ENCODE peak calls at places on chromosomes 3 and 15, in ten cellular contexts. Q is nephron progenitor cell; C is transverse colon; P is fibroblast of pulmonary artery; O is endothelial cell; L is breast epithelium; F is osteoblast; D is hepatocyte; G is CD8-positive, alpha-beta T cell; A is left lung. B is an unnamed sample.

GRCh38 chr3:56890448-56891083 is 88.8 kb upstream of the ARHGEF3 start:
- DNase-seq in Q (no peak), O (no peak), C (no peak), G (no peak), F (no peak), A (no peak), D (no peak), P (no peak), L (no peak), B (no peak)

GRCh38 chr3:142608615-142609014 is 12.4 kb downstream of the PLS1 start:
- DNase-seq in O (no peak), L (no peak), Q (no peak), F (no peak), C (no peak), D (no peak), G (no peak), A (no peak), P (no peak), B (no peak)

GRCh38 chr3:127383656-127384179 is 95.9 kb upstream of the PRR20G start:
- DNase-seq in C (no peak), L (no peak), F (no peak), Q (no peak), O (no peak), G (no peak), P (no peak), D (no peak), A (no peak), B (no peak)

GRCh38 chr15:39874890-39875549 is 45.0 kb downstream of the GPR176 start:
- DNase-seq in F (no peak), C (peak; percentile 35), Q (peak; percentile 7), D (peak; percentile 38), L (no peak), P (peak; percentile 72), G (no peak), A (no peak), O (peak; percentile 33), B (peak; percentile 10)

GRCh38 chr15:42060477-42060763 is 33.9 kb downstream of the PLA2G4D start:
- DNase-seq in Q (no peak), P (no peak), F (peak; percentile 29), O (no peak), C (no peak), D (no peak), L (no peak), G (no peak), A (no peak), B (no peak)

GRCh38 chr15:68298882-68299381 is 21.4 kb downstream of the FEM1B start:
- DNase-seq in P (no peak), D (no peak), A (no peak), C (no peak), F (peak; percentile 50), G (peak; percentile 12), O (no peak), L (no peak), Q (no peak), B (no peak)

GRCh38 chr3:43246956-43247355 is 39.4 kb upstream of the SNRK start:
- DNase-seq in F (no peak), O (peak; percentile 60), D (no peak), A (no peak), C (peak; percentile 10), P (peak; percentile 83), Q (no peak), L (no peak), G (no peak), B (no peak)

GRCh38 chr3:142817897-142818296 is 71.0 kb downstream of the PCOLCE2 start:
- DNase-seq in Q (no peak), C (no peak), P (no peak), D (no peak), F (no peak), G (no peak), L (no peak), O (no peak), A (no peak), B (no peak)

GRCh38 chr15:90338483-90338980 is 13.6 kb upstream of the ZNF774 start:
- DNase-seq in P (no peak), D (no peak), O (no peak), G (no peak), Q (no peak), F (no peak), L (no peak), A (no peak), C (no peak), B (no peak)

GRCh38 chr3:157087398-157088132 is 72.4 kb downstream of the CCNL1 start:
- DNase-seq in D (no peak), C (no peak), F (no peak), A (no peak), P (peak; percentile 57), O (no peak), G (no peak), L (no peak), Q (no peak), B (peak; percentile 50)

GRCh38 chr3:157088133-157088488 is 71.8 kb downstream of the CCNL1 start:
- DNase-seq in F (no peak), L (no peak), D (no peak), A (no peak), Q (no peak), C (peak; percentile 16), G (no peak), P (no peak), O (peak; percentile 9), B (no peak)

GRCh38 chr3:157089455-157090221 is 70.3 kb downstream of the CCNL1 start:
- DNase-seq in Q (no peak), O (peak; percentile 33), C (peak; percentile 67), D (peak; percentile 72), P (peak; percentile 89), F (no peak), L (no peak), G (peak; percentile 16), A (no peak), B (peak; percentile 75)

GRCh38 chr3:157086775-157087174 is 73.2 kb downstream of the CCNL1 start:
- DNase-seq in Q (no peak), O (no peak), L (no peak), P (no peak), F (no peak), G (no peak), A (no peak), C (no peak), D (no peak), B (no peak)

GRCh38 chr3:157088506-157089454 is 71.2 kb downstream of the CCNL1 start:
- DNase-seq in C (peak; percentile 96), D (peak; percentile 98), L (peak; percentile 92), G (peak; percentile 92), Q (peak; percentile 98), F (peak; percentile 97), A (peak; percentile 99), O (peak; percentile 95), P (peak; percentile 98), B (peak; percentile 100)
- TF ChIP-seq CTCF in C (peak; percentile 30), D (no peak), L (peak; percentile 17), G (no peak), Q (no peak), F (no peak), A (no peak), O (no peak), P (no peak), B (peak; percentile 49)

GRCh38 chr3:97967966-97968365 is 4.3 kb downstream of the RIOX2 start:
- DNase-seq in Q (no peak), L (peak; percentile 63), C (no peak), A (no peak), D (no peak), F (no peak), O (no peak), G (no peak), P (no peak), B (no peak)
- TF ChIP-seq CTCF in Q (no peak), L (peak; percentile 26), C (no peak), A (no peak), D (no peak), F (no peak), O (no peak), G (no peak), P (no peak), B (no peak)

GRCh38 chr3:14152963-14153355 is 25.4 kb downstream of the XPC start:
- DNase-seq in Q (no peak), L (no peak), C (no peak), F (no peak), P (no peak), D (no peak), A (no peak), G (no peak), O (no peak), B (no peak)

GRCh38 chr3:14151471-14152083 is 26.7 kb downstream of the TMEM43 start:
- DNase-seq in A (no peak), O (no peak), Q (no peak), D (no peak), F (no peak), L (no peak), P (no peak), C (no peak), G (peak; percentile 7), B (no peak)

GRCh38 chr3:14150491-14151230 is 25.8 kb downstream of the TMEM43 start:
- DNase-seq in L (no peak), Q (no peak), O (no peak), G (no peak), F (no peak), P (no peak), C (no peak), D (no peak), A (no peak), B (no peak)

GRCh38 chr3:14153663-14154062 is 24.7 kb downstream of the XPC start:
- DNase-seq in D (no peak), Q (no peak), L (no peak), F (no peak), A (no peak), G (no peak), O (no peak), P (no peak), C (no peak), B (no peak)

GRCh38 chr3:14152233-14152962 is 26.0 kb downstream of the XPC start:
- DNase-seq in A (no peak), D (no peak), F (no peak), Q (no peak), L (no peak), P (no peak), O (no peak), C (no peak), G (no peak), B (peak; percentile 25)
- TF ChIP-seq CTCF in A (no peak), D (peak; percentile 6), F (peak; percentile 35), Q (no peak), L (no peak), P (peak; percentile 25), O (no peak), C (no peak), G (no peak), B (no peak)

DNA sequence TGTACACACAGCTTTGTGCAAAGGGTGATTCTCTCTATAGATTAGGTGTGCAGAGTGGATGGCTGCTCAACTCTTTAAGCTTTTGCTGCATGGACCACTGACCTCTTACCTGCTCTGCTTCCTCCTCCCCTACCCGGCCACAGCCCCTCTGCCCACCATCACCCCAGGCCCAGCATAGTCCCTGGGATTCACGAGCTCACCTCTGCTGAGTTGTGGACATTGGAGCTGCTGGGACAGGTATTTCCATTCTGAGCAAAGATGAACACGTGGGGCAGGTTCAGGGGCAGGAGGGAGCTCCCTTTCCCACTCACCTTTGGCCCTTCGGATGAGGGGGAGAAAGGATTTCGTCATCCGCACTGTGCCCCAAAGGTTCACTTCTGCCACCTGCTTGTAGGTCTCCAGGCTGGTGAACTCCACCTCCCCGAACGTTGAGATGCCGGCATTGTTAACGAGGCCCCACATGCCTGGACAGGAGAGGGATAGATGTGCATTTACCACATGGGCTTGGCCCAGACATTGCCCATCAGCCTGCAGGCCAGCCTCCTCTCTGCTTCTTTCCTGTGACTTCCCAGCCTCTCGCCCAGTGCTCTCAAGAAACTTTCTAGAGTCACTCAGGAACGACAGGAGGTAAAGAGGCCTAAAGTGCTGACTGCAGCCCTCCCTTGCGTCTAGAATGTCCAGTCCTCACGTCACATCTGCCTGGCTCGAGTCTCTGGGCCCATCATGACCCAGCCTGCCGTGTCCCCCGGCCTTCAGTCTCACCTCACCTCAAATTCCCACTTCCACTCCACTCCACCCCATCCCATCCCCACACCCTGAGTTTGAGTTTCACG is 41.6 kb downstream of the BDH1 start:
- DNase-seq in C (no peak), P (no peak), D (no peak), G (no peak), O (no peak), F (peak; percentile 53), A (peak; percentile 13), Q (no peak), L (no peak), B (no peak)
- TF ChIP-seq CTCF in C (no peak), P (no peak), D (no peak), G (no peak), O (no peak), F (no peak), A (no peak), Q (no peak), L (no peak), B (no peak)

B was measured in Calu3.